ENCODE peak calls at places on chromosomes 5 and 9, in eight cellular contexts. U is neuronal stem cell, F is endodermal cell, Y is astrocyte, Q is HepG2, Z is GM23248, X is colonic mucosa, N is PC-9. G is an unnamed sample. For H3K4me1, the result is how much of the 10 kb centered on the place peaks cover.

GRCh38 chr5:27815061-27815460 is 776.7 kb upstream of the CDH9 start:
- DNase-seq in U (no peak), F (no peak), Y (no peak), Q (no peak), Z (no peak), X (no peak), N (no peak), G (no peak)

GRCh38 chr5:140242099-140242498 is 60.8 kb downstream of the PFDN1 start:
- DNase-seq in U (no peak), F (peak), Y (no peak), Q (no peak), Z (peak), X (no peak), N (no peak), G (no peak)

GRCh38 chr9:78788101-78788500 is 491.2 kb downstream of the PSAT1 start:
- DNase-seq in U (no peak), F (no peak), Y (peak), Q (no peak), Z (peak), X (no peak), N (no peak), G (no peak)

GRCh38 chr9:7394007-7394774 is 405.4 kb downstream of the DMAC1 start:
- DNase-seq in U (peak), F (peak), Y (no peak), Q (peak), Z (no peak), X (no peak), N (no peak), G (no peak)

GRCh38 chr5:177475563-177476427 is 2.4 kb upstream of the DBN1 start:
- DNase-seq in U (no peak), F (no peak), Y (peak), Q (no peak), Z (peak), X (no peak), N (no peak), G (no peak)

GRCh38 chr5:107580902-107581823 is 89.6 kb downstream of the EFNA5 start:
- DNase-seq in U (no peak), F (no peak), Y (no peak), Q (no peak), Z (peak), X (no peak), N (no peak), G (no peak)

GRCh38 chr5:89128097-89128496 is 245.1 kb upstream of the MEF2C start:
- DNase-seq in U (no peak), F (no peak), Y (no peak), Q (no peak), Z (peak), X (no peak), N (no peak), G (no peak)

GRCh38 chr5:78816143-78816765 is 167.7 kb upstream of the LHFPL2 start:
- DNase-seq in U (no peak), F (no peak), Y (no peak), Q (no peak), Z (no peak), X (no peak), N (no peak), G (no peak)

GRCh38 chr9:120866651-120867050 is 10.3 kb downstream of the PHF19 start:
- DNase-seq in U (no peak), F (no peak), Y (no peak), Q (no peak), Z (no peak), X (no peak), N (no peak), G (no peak)

GRCh38 chr9:108671156-108671555 is 184.6 kb downstream of the ACTL7B start:
- DNase-seq in U (peak), F (peak), Y (no peak), Q (peak), Z (peak), X (no peak), N (no peak), G (no peak)

GRCh38 chr5:181114844-181115778 is 15.9 kb downstream of the OR2V1 start:
- DNase-seq in U (no peak), F (peak), Y (peak), Q (no peak), Z (peak), X (no peak), N (peak), G (no peak)

GRCh38 chr5:129745997-129746396 is 1.9 kb upstream of the MINAR2 start:
- DNase-seq in U (no peak), F (no peak), Y (no peak), Q (no peak), Z (no peak), X (no peak), N (no peak), G (no peak)

GRCh38 chr5:116097301-116097700 is 12.5 kb downstream of the COMMD10 start:
- DNase-seq in U (no peak), F (no peak), Y (peak), Q (no peak), Z (no peak), X (no peak), N (no peak), G (no peak)

GRCh38 chr5:82388186-82388585 is 110.0 kb upstream of the RPS23 start:
- DNase-seq in U (no peak), F (no peak), Y (peak), Q (no peak), Z (peak), X (no peak), N (no peak), G (peak)

GRCh38 chr5:107486489-107486888 is 184.2 kb downstream of the EFNA5 start:
- DNase-seq in U (no peak), F (no peak), Y (peak), Q (no peak), Z (peak), X (no peak), N (no peak), G (no peak)

GRCh38 chr5:19802686-19803085 is 185.3 kb downstream of the CDH18 start:
- DNase-seq in U (peak), F (no peak), Y (no peak), Q (no peak), Z (no peak), X (no peak), N (no peak), G (no peak)

GRCh38 chr5:125870271-125870670 is 552.9 kb upstream of the GRAMD2B start:
- DNase-seq in U (no peak), F (no peak), Y (peak), Q (no peak), Z (peak), X (no peak), N (no peak), G (no peak)

GRCh38 chr5:57841671-57842375 is 359.2 kb upstream of the ACTBL2 start:
- DNase-seq in U (peak), F (peak), Y (peak), Q (no peak), Z (peak), X (no peak), N (peak), G (peak)

GRCh38 chr9:90137824-90138223 is 504.8 kb downstream of the DIRAS2 start:
- DNase-seq in U (no peak), F (no peak), Y (no peak), Q (no peak), Z (no peak), X (no peak), N (no peak), G (no peak)

GRCh38 chr9:36902861-36903524 is 131.1 kb downstream of the PAX5 start:
- DNase-seq in U (no peak), F (peak), Y (no peak), Q (no peak), Z (no peak), X (no peak), N (peak), G (no peak)

GRCh38 chr5:151517122-151517920 is 69.9 kb downstream of the SLC36A1 start:
- DNase-seq in U (no peak), F (no peak), Y (no peak), Q (no peak), Z (no peak), X (no peak), N (no peak), G (no peak)

GRCh38 chr5:154042751-154043150 is 4.0 kb downstream of the MFAP3 start:
- DNase-seq in U (no peak), F (no peak), Y (no peak), Q (no peak), Z (peak), X (no peak), N (no peak), G (no peak)

DNA sequence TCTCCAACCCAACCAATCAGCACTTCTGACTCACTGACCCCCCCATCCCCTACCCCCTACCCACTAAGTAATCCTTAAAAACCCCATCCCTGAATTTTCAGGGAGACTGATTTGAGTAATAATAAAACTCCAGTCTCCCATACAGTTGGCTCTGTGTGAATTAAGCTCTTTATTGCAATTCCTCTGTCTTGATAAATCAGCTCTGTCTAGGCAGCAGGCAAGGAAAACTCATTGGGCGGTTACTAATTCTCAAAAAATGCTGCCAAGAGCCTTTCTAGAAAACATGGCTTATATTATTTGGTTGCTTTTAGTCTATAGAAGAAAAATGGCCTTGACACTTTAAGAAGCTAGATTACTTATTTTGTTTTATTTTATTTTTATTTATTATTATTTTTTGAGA is 131.7 kb downstream of the SUSD1 start:
- DNase-seq in U (no peak), F (no peak), Y (no peak), Q (no peak), Z (peak), X (no peak), N (no peak), G (no peak)
- H3K27ac ChIP-seq in U (no peak), F (no peak), Y (peak), Q (no peak), Z (peak), X (no peak), N (peak), G (peak)

GRCh38 chr9:113582698-113583200 is 119.2 kb downstream of the RGS3 start:
- DNase-seq in U (no peak), F (no peak), Y (no peak), Q (no peak), Z (no peak), X (no peak), N (no peak), G (no peak)

GRCh38 chr9:113580041-113580953 is 116.8 kb downstream of the RGS3 start:
- DNase-seq in U (no peak), F (no peak), Y (no peak), Q (no peak), Z (peak), X (peak), N (peak), G (no peak)

GRCh38 chr9:113581865-113582697 is 118.6 kb downstream of the RGS3 start:
- DNase-seq in U (no peak), F (no peak), Y (no peak), Q (no peak), Z (peak), X (peak), N (peak), G (no peak)

GRCh38 chr9:113579270-113580040 is 115.9 kb downstream of the RGS3 start:
- DNase-seq in U (no peak), F (no peak), Y (no peak), Q (no peak), Z (peak), X (no peak), N (peak), G (no peak)

DNA sequence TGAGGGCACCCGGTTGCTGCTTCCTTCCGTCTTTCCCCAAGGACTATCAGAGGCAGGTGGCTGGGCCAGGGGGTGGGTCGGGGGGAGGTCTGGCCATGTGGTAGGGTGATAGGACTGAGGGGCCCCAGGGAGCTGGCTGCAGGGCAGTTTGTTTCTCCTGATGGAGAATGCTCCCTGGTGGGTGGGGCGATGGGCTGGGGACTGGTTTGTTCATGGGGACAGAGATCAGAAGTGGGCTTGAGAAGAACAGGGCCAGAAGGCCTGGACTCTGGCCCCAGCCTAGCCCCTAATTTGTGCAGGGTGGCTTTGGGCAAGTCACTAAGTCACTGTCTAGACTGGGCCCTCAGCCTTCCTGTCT is 117.4 kb downstream of the RGS3 start:
- DNase-seq in U (no peak), F (no peak), Y (no peak), Q (no peak), Z (no peak), X (no peak), N (no peak), G (no peak)
- H3K4me1 ChIP-seq in U (under half), F (under half), Y (under half), Q (under half), Z (half or more), X (under half), N (half or more), G (half or more)

GRCh38 chr5:13566903-13567339 is 377.6 kb downstream of the DNAH5 start:
- DNase-seq in U (no peak), F (no peak), Y (peak), Q (no peak), Z (peak), X (peak), N (peak), G (no peak)
- H3K27ac ChIP-seq in U (no peak), F (no peak), Y (peak), Q (no peak), Z (peak), X (no peak), N (peak), G (peak)

GRCh38 chr9:136536721-136537241 is 9.1 kb downstream of the NOTCH1 start:
- DNase-seq in U (no peak), F (no peak), Y (no peak), Q (no peak), Z (no peak), X (no peak), N (no peak), G (no peak)

GRCh38 chr9:136537411-136537810 is 8.4 kb downstream of the NOTCH1 start:
- DNase-seq in U (no peak), F (no peak), Y (no peak), Q (no peak), Z (no peak), X (no peak), N (no peak), G (no peak)

GRCh38 chr9:136535070-136535469 is 10.8 kb downstream of the NOTCH1 start:
- DNase-seq in U (no peak), F (no peak), Y (no peak), Q (no peak), Z (no peak), X (no peak), N (no peak), G (no peak)

GRCh38 chr9:136534396-136534795 is 11.5 kb downstream of the NOTCH1 start:
- DNase-seq in U (no peak), F (no peak), Y (no peak), Q (no peak), Z (no peak), X (no peak), N (no peak), G (no peak)

GRCh38 chr9:136536051-136536720 is 9.7 kb downstream of the NOTCH1 start:
- DNase-seq in U (no peak), F (no peak), Y (no peak), Q (no peak), Z (no peak), X (no peak), N (no peak), G (no peak)
- H3K4me1 ChIP-seq in U (under half), F (under half), Y (under half), Q (under half), Z (under half), X (half or more), N (under half), G (under half)

DNA sequence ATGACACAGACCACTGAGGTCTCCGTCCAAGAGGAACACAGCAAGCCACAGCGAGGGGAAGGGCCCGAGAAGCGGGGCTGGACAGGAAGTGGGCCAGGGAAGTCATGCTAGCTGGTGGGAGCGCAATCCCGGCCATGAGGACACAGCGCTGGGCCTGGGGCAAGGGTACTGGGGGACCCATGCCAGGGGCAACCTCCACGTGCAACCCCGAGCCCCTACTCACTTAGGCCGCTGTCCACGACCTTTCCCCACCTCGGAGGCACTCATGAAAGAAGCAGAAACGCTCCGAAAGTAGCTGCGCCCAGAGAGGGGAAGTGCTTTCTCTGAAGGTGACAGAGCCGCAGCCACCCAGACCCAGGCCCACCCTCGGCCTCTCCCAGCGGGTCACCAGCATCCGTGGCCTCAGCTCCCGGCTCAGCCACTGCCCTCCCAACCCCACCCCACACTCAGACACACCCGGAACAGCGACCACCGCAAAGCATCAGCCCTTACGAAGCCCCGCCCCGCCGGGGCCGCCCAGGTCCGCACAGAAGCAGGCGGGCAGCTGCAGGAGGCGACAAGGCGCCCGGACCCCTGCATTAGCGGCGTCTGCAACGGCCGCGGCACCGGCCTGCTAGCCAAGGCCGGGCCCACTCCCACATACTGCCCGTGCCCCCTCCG is 782 bp downstream of the BICD2 start:
- DNase-seq in U (peak), F (peak), Y (no peak), Q (no peak), Z (peak), X (no peak), N (peak), G (no peak)
- H3K27ac ChIP-seq in U (no peak), F (no peak), Y (no peak), Q (peak), Z (peak), X (peak), N (no peak), G (no peak)

GRCh38 chr5:14220642-14221041 is 77.5 kb downstream of the TRIO start:
- DNase-seq in U (no peak), F (no peak), Y (no peak), Q (no peak), Z (no peak), X (no peak), N (no peak), G (no peak)
- H3K4me1 ChIP-seq in U (under half), F (under half), Y (under half), Q (half or more), Z (half or more), X (under half), N (under half), G (under half)

G was measured in SJSA1.